ENCODE peak calls at places on chromosomes 7 and 10, in four cellular contexts. One of them, this sample, is unnamed.

GRCh38 chr10:119761106-119761505 is 35.3 kb downstream of the INPP5F start:
- DNase-seq in GM20000: no peak
- DNase-seq in tibial artery: no peak
- DNase-seq in fibroblast of the aortic adventitia: peak
- DNase-seq in this sample: peak

GRCh38 chr10:31099101-31099500 is 67.4 kb upstream of the ZNF438 start:
- DNase-seq in GM20000: no peak
- DNase-seq in tibial artery: no peak
- DNase-seq in fibroblast of the aortic adventitia: no peak
- DNase-seq in this sample: no peak

GRCh38 chr7:142807855-142808460 is 37.2 kb downstream of the PRSS2 start:
- DNase-seq in GM20000: no peak
- DNase-seq in tibial artery: no peak
- DNase-seq in fibroblast of the aortic adventitia: peak
- DNase-seq in this sample: peak

GRCh38 chr7:26048663-26049062 is 103.3 kb upstream of the NFE2L3 start:
- DNase-seq in GM20000: no peak
- DNase-seq in tibial artery: no peak
- DNase-seq in fibroblast of the aortic adventitia: no peak
- DNase-seq in this sample: no peak

GRCh38 chr10:97333351-97333600 is 1.3 kb downstream of the FRAT2 start:
- DNase-seq in GM20000: peak
- DNase-seq in tibial artery: no peak
- DNase-seq in fibroblast of the aortic adventitia: peak
- DNase-seq in this sample: peak

GRCh38 chr10:127468632-127469031 is 80.5 kb upstream of the NPS start:
- DNase-seq in GM20000: no peak
- DNase-seq in tibial artery: no peak
- DNase-seq in fibroblast of the aortic adventitia: no peak
- DNase-seq in this sample: no peak

GRCh38 chr10:110500515-110500905 is 2.8 kb downstream of the DUSP5 start:
- DNase-seq in GM20000: no peak
- DNase-seq in tibial artery: no peak
- DNase-seq in fibroblast of the aortic adventitia: peak
- DNase-seq in this sample: peak

GRCh38 chr7:108090791-108091460 is 39.2 kb downstream of the LAMB4 start:
- DNase-seq in GM20000: no peak
- DNase-seq in tibial artery: no peak
- DNase-seq in fibroblast of the aortic adventitia: no peak
- DNase-seq in this sample: no peak

GRCh38 chr10:84333864-84334451 is 5.6 kb downstream of the CCSER2 start:
- DNase-seq in GM20000: peak
- DNase-seq in tibial artery: no peak
- DNase-seq in fibroblast of the aortic adventitia: peak
- DNase-seq in this sample: peak

GRCh38 chr7:29825750-29826529 is 19.6 kb downstream of the WIPF3 start:
- DNase-seq in GM20000: no peak
- DNase-seq in tibial artery: no peak
- DNase-seq in fibroblast of the aortic adventitia: no peak
- DNase-seq in this sample: no peak

GRCh38 chr7:46525876-46526275 is 604.8 kb upstream of the IGFBP3 start:
- DNase-seq in GM20000: no peak
- DNase-seq in tibial artery: no peak
- DNase-seq in fibroblast of the aortic adventitia: no peak
- DNase-seq in this sample: no peak

GRCh38 chr7:149397470-149397869 is 63.4 kb downstream of the ZNF777 start:
- DNase-seq in GM20000: no peak
- DNase-seq in tibial artery: no peak
- DNase-seq in fibroblast of the aortic adventitia: no peak
- DNase-seq in this sample: no peak

GRCh38 chr10:86686972-86687371 is 18.7 kb downstream of the LDB3 start:
- DNase-seq in GM20000: no peak
- DNase-seq in tibial artery: no peak
- DNase-seq in fibroblast of the aortic adventitia: no peak
- DNase-seq in this sample: no peak

GRCh38 chr10:86687750-86688149 is 19.4 kb downstream of the LDB3 start:
- DNase-seq in GM20000: no peak
- DNase-seq in tibial artery: no peak
- DNase-seq in fibroblast of the aortic adventitia: peak
- DNase-seq in this sample: peak

GRCh38 chr10:86684305-86684704 is 16.0 kb downstream of the LDB3 start:
- DNase-seq in GM20000: no peak
- DNase-seq in tibial artery: peak
- DNase-seq in fibroblast of the aortic adventitia: peak
- DNase-seq in this sample: peak

GRCh38 chr10:86685416-86685815 is 17.1 kb downstream of the LDB3 start:
- DNase-seq in GM20000: no peak
- DNase-seq in tibial artery: no peak
- DNase-seq in fibroblast of the aortic adventitia: no peak
- DNase-seq in this sample: no peak

DNA sequence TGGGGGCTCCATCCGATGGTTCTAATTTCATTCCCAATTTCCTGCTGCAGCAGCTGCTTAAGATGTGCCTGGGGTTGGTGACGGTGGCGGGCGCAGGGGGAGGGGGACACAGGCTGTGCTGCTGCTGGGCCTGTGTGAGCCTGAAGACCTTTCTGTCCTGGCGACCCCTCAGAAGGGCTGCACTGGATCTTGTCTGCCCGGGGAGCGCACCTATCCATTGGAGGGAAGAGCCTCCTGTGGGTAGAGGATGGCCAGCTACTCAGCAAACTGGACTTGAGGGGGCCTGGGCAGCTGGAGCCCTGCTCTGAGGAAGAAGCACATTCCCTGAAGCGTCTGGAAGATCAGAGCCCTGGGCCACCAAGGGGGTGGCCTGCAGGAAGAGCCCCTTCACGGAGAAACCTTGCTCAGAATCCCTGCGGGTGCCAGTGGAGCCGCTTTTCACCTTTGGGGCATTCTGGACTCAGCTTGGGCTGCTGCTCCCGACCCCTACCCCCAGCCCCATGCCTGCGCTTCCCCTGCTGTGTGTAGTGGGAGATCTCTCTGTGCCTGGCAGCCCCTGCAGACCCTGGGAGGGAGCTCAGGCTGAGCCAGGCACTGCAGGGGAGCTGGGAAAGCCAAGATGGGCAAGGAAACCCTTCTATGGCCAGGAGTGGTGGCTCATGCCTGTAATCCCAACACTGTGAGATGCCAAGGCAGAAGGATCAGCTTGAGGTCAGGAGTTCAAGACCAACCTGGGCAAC is 17.8 kb downstream of the LDB3 start:
- DNase-seq in GM20000: no peak
- DNase-seq in tibial artery: no peak
- DNase-seq in fibroblast of the aortic adventitia: no peak
- DNase-seq in this sample: no peak
- TF ChIP-seq CTCF in GM20000: no peak
- TF ChIP-seq CTCF in tibial artery: no peak
- TF ChIP-seq CTCF in fibroblast of the aortic adventitia: no peak
- TF ChIP-seq CTCF in this sample: no peak

DNA sequence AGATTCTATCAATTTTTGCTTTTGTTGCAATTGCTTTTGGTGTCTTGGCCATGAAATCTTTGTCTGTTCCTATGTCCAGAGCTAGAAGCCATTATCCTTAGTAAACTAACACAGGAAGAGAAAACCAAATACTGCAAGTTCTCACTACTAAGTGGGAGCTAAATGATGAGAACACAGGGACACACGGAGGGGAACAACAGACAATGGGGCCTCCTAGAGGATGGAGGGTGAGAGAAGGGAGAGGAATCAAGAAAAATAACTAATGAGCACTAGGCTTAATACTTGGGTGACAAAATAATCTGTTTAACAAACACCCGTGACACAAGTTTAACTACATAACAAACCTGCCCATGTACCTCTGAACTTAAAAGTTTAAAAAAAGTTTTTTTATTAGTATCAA is 78.2 kb downstream of the ANKRD26 start:
- DNase-seq in GM20000: no peak
- DNase-seq in tibial artery: no peak
- DNase-seq in fibroblast of the aortic adventitia: no peak
- DNase-seq in this sample: no peak
- TF ChIP-seq CTCF in GM20000: no peak
- TF ChIP-seq CTCF in tibial artery: no peak
- TF ChIP-seq CTCF in fibroblast of the aortic adventitia: no peak
- TF ChIP-seq CTCF in this sample: no peak

DNA sequence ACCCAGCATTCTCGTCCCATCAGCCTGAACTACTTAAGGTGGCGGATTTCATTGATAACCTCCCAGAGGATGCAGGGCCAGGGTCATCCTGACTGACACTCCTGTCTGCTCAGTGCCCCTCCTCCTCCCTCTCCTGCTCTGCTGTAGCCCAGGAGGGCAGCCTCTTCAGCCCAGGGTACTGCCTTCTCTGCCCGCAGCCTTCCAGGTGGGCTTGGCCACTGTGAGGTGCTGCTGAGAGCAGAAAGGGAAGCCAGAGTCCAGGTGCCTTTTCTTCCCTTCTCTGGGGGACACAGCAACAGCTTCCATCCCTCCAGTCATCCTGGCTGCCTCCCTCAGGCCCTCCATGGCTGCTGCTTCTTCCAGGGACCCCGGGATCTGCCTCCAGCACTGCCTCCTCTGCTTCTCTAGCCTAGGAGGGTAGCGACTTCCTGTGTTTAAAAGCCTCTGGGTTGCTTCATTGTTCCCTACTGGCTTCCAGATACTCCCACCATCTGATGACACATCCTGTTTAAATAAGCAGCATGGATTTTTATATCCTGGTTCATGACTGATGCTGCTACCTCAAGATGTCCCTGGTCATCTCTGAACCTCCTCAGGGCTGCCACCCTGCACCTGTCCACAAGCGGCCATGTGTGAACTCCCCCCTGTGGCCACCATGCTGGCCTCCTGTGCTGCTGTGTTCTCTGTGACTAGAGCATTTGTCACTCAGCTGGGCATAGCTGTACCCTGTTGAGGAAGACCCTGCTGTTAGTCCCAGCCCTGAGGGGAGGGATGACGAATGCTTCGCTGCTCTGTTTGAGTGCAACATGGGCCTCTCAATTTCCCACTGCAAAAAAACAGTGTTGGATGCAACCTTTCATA is 55.8 kb downstream of the AKR1C4 start:
- DNase-seq in GM20000: no peak
- DNase-seq in tibial artery: no peak
- DNase-seq in fibroblast of the aortic adventitia: peak
- DNase-seq in this sample: no peak
- TF ChIP-seq CTCF in GM20000: no peak
- TF ChIP-seq CTCF in tibial artery: no peak
- TF ChIP-seq CTCF in fibroblast of the aortic adventitia: no peak
- TF ChIP-seq CTCF in this sample: no peak

DNA sequence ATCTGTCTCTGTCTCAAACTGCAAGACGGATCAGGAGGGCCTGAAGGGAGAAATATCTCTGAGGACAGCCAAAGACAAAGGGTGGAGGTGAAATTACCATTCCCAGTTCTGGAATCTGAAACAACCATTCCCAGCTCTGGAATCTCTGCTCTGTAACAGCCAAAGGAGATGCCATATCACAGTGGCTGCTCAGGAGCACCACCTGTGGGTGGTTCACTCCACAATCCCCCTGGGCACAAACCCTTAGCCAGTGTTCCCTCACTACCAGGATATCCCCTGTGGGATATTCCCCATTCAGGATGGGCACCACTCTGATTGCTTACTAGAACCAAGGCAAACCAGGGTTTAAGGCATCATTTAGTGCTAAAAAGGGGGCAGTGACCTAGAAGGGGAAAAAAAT is 199.0 kb downstream of the HTR7 start:
- DNase-seq in GM20000: no peak
- DNase-seq in tibial artery: no peak
- DNase-seq in fibroblast of the aortic adventitia: no peak
- DNase-seq in this sample: no peak
- TF ChIP-seq CTCF in GM20000: no peak
- TF ChIP-seq CTCF in tibial artery: no peak
- TF ChIP-seq CTCF in fibroblast of the aortic adventitia: peak
- TF ChIP-seq CTCF in this sample: no peak

DNA sequence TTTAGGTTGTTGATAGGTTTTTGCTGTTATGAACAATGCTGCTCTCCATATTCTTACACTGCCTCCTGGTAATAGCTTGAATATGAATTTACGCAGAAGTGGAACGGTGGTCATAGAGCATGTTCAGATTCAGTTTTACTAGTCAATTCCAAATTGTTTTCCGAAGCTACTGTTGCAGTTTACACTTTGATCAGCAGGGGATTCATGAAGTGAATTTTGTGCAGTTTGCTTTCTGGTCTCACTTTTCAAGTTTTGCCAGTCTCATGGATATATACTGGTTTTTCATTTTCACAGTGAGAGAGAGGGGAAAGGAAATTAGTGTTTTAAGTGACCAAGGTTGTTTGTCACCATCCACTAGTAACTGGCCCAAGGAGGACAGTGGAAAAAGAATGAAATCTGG is 171.3 kb downstream of the PRKCQ start:
- DNase-seq in GM20000: no peak
- DNase-seq in tibial artery: no peak
- DNase-seq in fibroblast of the aortic adventitia: no peak
- DNase-seq in this sample: no peak
- TF ChIP-seq CTCF in GM20000: no peak
- TF ChIP-seq CTCF in tibial artery: no peak
- TF ChIP-seq CTCF in fibroblast of the aortic adventitia: peak
- TF ChIP-seq CTCF in this sample: peak

DNA sequence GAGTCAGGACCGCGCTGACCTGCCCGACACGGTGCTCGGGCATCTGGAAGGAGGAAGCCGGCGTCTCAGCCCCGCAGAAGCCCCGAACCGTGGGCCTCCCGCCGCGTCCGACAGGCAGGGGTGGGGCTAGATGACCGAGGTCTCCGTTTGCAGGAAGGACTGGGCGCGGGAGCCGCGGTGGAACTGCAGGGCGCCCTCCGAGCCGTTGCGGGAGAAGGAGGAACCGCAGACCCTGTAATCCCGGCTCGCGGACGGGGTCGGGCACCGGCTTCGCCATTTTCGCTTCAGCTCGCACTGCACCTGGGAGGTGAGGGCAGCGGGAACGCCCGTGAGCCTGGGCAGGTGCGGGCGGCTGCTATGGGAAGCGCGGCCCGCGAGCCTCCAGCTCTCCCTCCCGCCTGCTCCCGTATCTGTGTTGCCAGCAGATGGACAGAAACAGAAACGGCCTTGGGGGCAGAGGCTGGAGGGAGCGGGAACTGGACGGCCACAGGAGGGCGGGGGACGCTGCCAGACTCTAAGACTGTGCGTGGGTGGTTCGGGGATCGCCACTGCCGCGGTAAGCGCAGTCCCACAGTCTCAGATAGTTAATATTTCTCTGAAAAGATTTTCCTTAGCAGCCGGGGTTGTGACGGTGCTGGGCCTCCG is 114.1 kb downstream of the VIPR2 start:
- DNase-seq in GM20000: peak
- DNase-seq in tibial artery: peak
- DNase-seq in fibroblast of the aortic adventitia: no peak
- DNase-seq in this sample: no peak
- TF ChIP-seq CTCF in GM20000: peak
- TF ChIP-seq CTCF in tibial artery: peak
- TF ChIP-seq CTCF in fibroblast of the aortic adventitia: peak
- TF ChIP-seq CTCF in this sample: no peak

This sample was measured in HFFc6.